ENCODE peak calls at places on chromosomes 12 and 14, in five cellular contexts. V is astrocyte of the spinal cord, A is Peyer's patch, U is astrocyte of the cerebellum, Q is fibroblast of the aortic adventitia. L is an unnamed sample.
A peak's percentile ranks its signal among the peaks of the same experiment; 100 is the strongest.

GRCh38 chr14:105879867-105880561 is 353.6 kb downstream of the TMEM121 start:
- DNase-seq in A (peak; percentile 28), V (no peak), Q (no peak), U (no peak), L (no peak)

GRCh38 chr14:95408731-95409471 is 89.2 kb upstream of the CLMN start:
- DNase-seq in U (no peak), V (no peak), Q (no peak), A (no peak), L (no peak)

GRCh38 chr14:38171197-38171596 is 36.5 kb upstream of the SSTR1 start:
- DNase-seq in Q (no peak), V (peak; percentile 43), A (no peak), U (peak; percentile 16), L (peak; percentile 39)

GRCh38 chr14:21526672-21527319 is 650 bp upstream of the SALL2 start:
- DNase-seq in V (no peak), U (no peak), Q (no peak), A (no peak), L (no peak)

GRCh38 chr14:54730156-54730961 is 163.4 kb downstream of the SAMD4A start:
- DNase-seq in U (peak; percentile 31), A (peak; percentile 68), V (peak; percentile 62), Q (peak; percentile 71), L (peak; percentile 98)

GRCh38 chr14:34203271-34203722 is 252.4 kb upstream of the EGLN3 start:
- DNase-seq in A (no peak), U (no peak), Q (no peak), V (no peak), L (peak; percentile 96)

GRCh38 chr12:28460420-28461130 is 270.3 kb downstream of the CCDC91 start:
- DNase-seq in V (no peak), A (no peak), Q (no peak), U (no peak), L (no peak)

GRCh38 chr12:100986595-100987547 is 192.3 kb downstream of the ANO4 start:
- DNase-seq in Q (peak; percentile 36), A (no peak), V (peak; percentile 44), U (peak; percentile 8), L (peak; percentile 68)

GRCh38 chr14:63761356-63762117 is 33.7 kb upstream of the SGPP1 start:
- DNase-seq in A (no peak), V (no peak), U (no peak), Q (no peak), L (no peak)

GRCh38 chr14:100608586-100609330 is 21.5 kb upstream of the BEGAIN start:
- DNase-seq in Q (no peak), V (no peak), A (peak; percentile 28), U (no peak), L (no peak)

GRCh38 chr12:118164798-118165486 is 29.0 kb downstream of the PEBP1 start:
- DNase-seq in V (peak; percentile 45), A (no peak), Q (peak; percentile 38), U (no peak), L (peak; percentile 38)

GRCh38 chr14:99725774-99726537 is 41.9 kb downstream of the CYP46A1 start:
- DNase-seq in U (no peak), Q (no peak), V (no peak), A (peak; percentile 34), L (no peak)

GRCh38 chr14:96811265-96811664 is 14.1 kb downstream of the VRK1 start:
- DNase-seq in Q (peak; percentile 89), U (no peak), A (no peak), V (peak; percentile 73), L (peak; percentile 85)

GRCh38 chr12:30967026-30967425 is 40.5 kb downstream of the TSPAN11 start:
- DNase-seq in U (no peak), Q (no peak), A (no peak), V (no peak), L (no peak)

GRCh38 chr12:442235-442884 is 17.4 kb upstream of the B4GALNT3 start:
- DNase-seq in U (peak; percentile 19), Q (peak; percentile 62), V (peak; percentile 40), A (peak; percentile 79), L (peak; percentile 48)

GRCh38 chr12:49296836-49297694 is 2.1 kb downstream of the PRPH start:
- DNase-seq in U (no peak), Q (no peak), A (peak; percentile 60), V (no peak), L (no peak)

GRCh38 chr14:59098377-59098776 is 90.1 kb upstream of the DAAM1 start:
- DNase-seq in V (peak; percentile 78), Q (peak; percentile 95), U (no peak), A (no peak), L (peak; percentile 92)

GRCh38 chr12:91126516-91126915 is 15.2 kb upstream of the LUM start:
- DNase-seq in A (no peak), Q (peak; percentile 73), V (no peak), U (no peak), L (peak; percentile 44)

GRCh38 chr14:22838631-22839041 is 2.3 kb downstream of the MMP14 start:
- DNase-seq in Q (peak; percentile 65), V (peak; percentile 80), U (no peak), A (no peak), L (peak; percentile 84)

GRCh38 chr12:102514696-102515095 is 34.3 kb upstream of the IGF1 start:
- DNase-seq in Q (no peak), V (no peak), A (no peak), U (no peak), L (no peak)

GRCh38 chr12:116137318-116137717 is 140.2 kb downstream of the MED13L start:
- DNase-seq in U (no peak), Q (no peak), V (no peak), A (no peak), L (no peak)

GRCh38 chr12:57521475-57522018 is 1.1 kb upstream of the MBD6 start:
- DNase-seq in A (peak; percentile 74), V (peak; percentile 58), U (no peak), Q (no peak), L (no peak)

GRCh38 chr12:94103986-94104385 is 44.4 kb upstream of the PLXNC1 start:
- DNase-seq in V (no peak), Q (no peak), A (no peak), U (no peak), L (peak; percentile 59)

GRCh38 chr14:75279153-75279738 is 618 bp downstream of the FOS start:
- DNase-seq in V (peak; percentile 82), Q (peak; percentile 86), A (peak; percentile 85), U (no peak), L (peak; percentile 87)

GRCh38 chr14:86334355-86334754 is 804.4 kb downstream of the FLRT2 start:
- DNase-seq in Q (no peak), V (no peak), U (no peak), A (no peak), L (no peak)

GRCh38 chr12:122062832-122063690 is 15.5 kb upstream of the MLXIP start:
- DNase-seq in V (peak; percentile 83), A (peak; percentile 74), Q (peak; percentile 89), U (no peak), L (peak; percentile 75)

GRCh38 chr12:122064034-122064777 is 14.3 kb upstream of the MLXIP start:
- DNase-seq in Q (peak; percentile 99), V (peak; percentile 92), A (peak; percentile 90), U (peak; percentile 89), L (peak; percentile 98)

GRCh38 chr12:122067548-122067947 is 11.0 kb upstream of the MLXIP start:
- DNase-seq in U (no peak), V (no peak), A (no peak), Q (no peak), L (no peak)

GRCh38 chr12:122063691-122064033 is 14.9 kb upstream of the MLXIP start:
- DNase-seq in A (no peak), Q (peak; percentile 49), V (no peak), U (no peak), L (no peak)

GRCh38 chr12:122064780-122065588 is 13.6 kb upstream of the MLXIP start:
- DNase-seq in Q (peak; percentile 80), A (no peak), V (peak; percentile 82), U (no peak), L (peak; percentile 94)
- TF ChIP-seq CTCF in Q (no peak), A (no peak), V (no peak), U (no peak), L (no peak)

DNA sequence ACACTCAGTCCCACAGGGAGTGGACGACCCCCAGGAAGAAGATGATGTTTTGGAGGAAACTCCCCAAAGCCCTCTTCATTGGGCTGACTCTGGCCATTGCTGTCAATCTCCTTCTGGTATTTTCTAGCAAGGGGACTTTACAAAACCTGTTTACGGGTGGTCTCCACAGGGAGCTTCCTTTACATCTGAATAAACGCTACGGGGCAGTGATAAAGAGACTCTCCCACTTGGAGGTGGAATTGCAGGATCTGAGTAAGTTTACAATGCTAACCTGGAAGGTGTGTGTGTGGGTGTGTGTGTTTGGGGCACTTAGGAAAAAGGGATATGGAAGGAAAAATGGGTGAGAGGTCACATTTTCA is 416 bp downstream of the GALNT8 start:
- DNase-seq in Q (no peak), V (no peak), U (no peak), A (no peak), L (no peak)
- H3K4me3 ChIP-seq in Q (no peak overlapping the region), V (no peak overlapping the region), U (no peak overlapping the region), A (no peak overlapping the region), L (no peak overlapping the region)

GRCh38 chr14:94306047-94306978 is 13.2 kb upstream of the SERPINA10 start:
- DNase-seq in V (no peak), Q (no peak), U (no peak), A (no peak), L (no peak)

GRCh38 chr14:94305620-94306019 is 12.6 kb upstream of the SERPINA10 start:
- DNase-seq in V (no peak), U (no peak), Q (no peak), A (no peak), L (no peak)

GRCh38 chr14:94310248-94310647 is 12.9 kb downstream of the SERPINA6 start:
- DNase-seq in U (no peak), A (no peak), Q (no peak), V (no peak), L (no peak)

GRCh38 chr14:94309721-94310120 is 13.4 kb downstream of the SERPINA6 start:
- DNase-seq in U (no peak), V (no peak), A (no peak), Q (no peak), L (no peak)

DNA sequence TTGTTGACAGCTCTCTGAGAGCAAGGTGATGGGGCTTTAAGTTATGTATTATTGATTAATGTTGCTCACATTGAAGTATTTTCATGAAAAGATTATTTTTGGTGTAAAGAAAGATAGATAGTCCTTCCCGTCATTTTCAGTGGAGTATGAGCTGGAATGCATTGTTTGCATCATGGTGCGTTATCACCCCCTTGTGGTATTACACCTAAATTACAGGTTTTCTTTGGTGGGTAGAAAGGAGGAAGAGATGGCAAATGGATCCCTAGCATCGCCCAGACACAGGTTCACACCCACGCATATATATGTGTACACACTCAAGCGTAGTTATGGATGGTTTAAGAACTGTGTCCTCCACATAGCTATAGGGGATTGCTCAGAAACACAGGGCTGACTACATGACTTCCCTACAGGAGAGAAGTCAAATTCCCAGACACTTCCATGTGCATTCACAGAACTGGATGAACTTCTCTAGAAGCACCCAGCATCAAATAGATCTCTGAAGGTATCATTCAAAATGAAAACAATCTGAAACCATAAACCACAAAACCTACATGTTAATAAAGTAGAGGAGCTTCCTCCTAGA is 14.4 kb upstream of the SERPINA10 start:
- DNase-seq in V (no peak), Q (no peak), A (no peak), U (no peak), L (peak; percentile 36)
- TF ChIP-seq CTCF in V (peak; percentile 20), Q (peak; percentile 17), A (no peak), U (peak; percentile 25), L (peak; percentile 46)

GRCh38 chr14:91912035-91912434 is 35.5 kb downstream of the FBLN5 start:
- DNase-seq in Q (no peak), A (no peak), U (no peak), V (no peak), L (no peak)
- H3K4me3 ChIP-seq in Q (no peak overlapping the region), A (no peak overlapping the region), U (no peak overlapping the region), V (no peak overlapping the region), L (no peak overlapping the region)

L was measured in fibroblast of mammary gland.